ENCODE peak calls at places on chromosome 2, in seven cellular contexts. One of them, this sample, is unnamed.

GRCh38 chr2:128299628-128300027 is 19.0 kb downstream of the HS6ST1 start:
- DNase-seq in Panc1: no peak
- DNase-seq in cardiac muscle cell: no peak
- DNase-seq in pancreas: peak; percentile 27
- DNase-seq in upper lobe of right lung: no peak
- DNase-seq in osteoblast: no peak
- DNase-seq in stomach: no peak
- DNase-seq in this sample: no peak

GRCh38 chr2:182586426-182586825 is 129.6 kb upstream of the DNAJC10 start:
- DNase-seq in Panc1: no peak
- DNase-seq in cardiac muscle cell: no peak
- DNase-seq in pancreas: no peak
- DNase-seq in upper lobe of right lung: no peak
- DNase-seq in osteoblast: no peak
- DNase-seq in stomach: no peak
- DNase-seq in this sample: no peak

GRCh38 chr2:191171708-191172355 is 21.0 kb upstream of the STAT4 start:
- DNase-seq in Panc1: no peak
- DNase-seq in cardiac muscle cell: no peak
- DNase-seq in pancreas: no peak
- DNase-seq in upper lobe of right lung: no peak
- DNase-seq in osteoblast: peak; percentile 53
- DNase-seq in stomach: no peak
- DNase-seq in this sample: no peak

GRCh38 chr2:119579457-119580295 is 35.4 kb downstream of the CFAP221 start:
- DNase-seq in Panc1: no peak
- DNase-seq in cardiac muscle cell: peak; percentile 25
- DNase-seq in pancreas: peak; percentile 38
- DNase-seq in upper lobe of right lung: peak; percentile 70
- DNase-seq in osteoblast: no peak
- DNase-seq in stomach: peak; percentile 61
- DNase-seq in this sample: no peak

GRCh38 chr2:120852200-120852815 is 116.6 kb downstream of the GLI2 start:
- DNase-seq in Panc1: no peak
- DNase-seq in cardiac muscle cell: no peak
- DNase-seq in pancreas: no peak
- DNase-seq in upper lobe of right lung: peak; percentile 39
- DNase-seq in osteoblast: peak; percentile 67
- DNase-seq in stomach: no peak
- DNase-seq in this sample: no peak

GRCh38 chr2:56184500-56184996 is 758 bp downstream of the CCDC85A start:
- DNase-seq in Panc1: no peak
- DNase-seq in cardiac muscle cell: peak; percentile 58
- DNase-seq in pancreas: peak; percentile 40
- DNase-seq in upper lobe of right lung: peak; percentile 71
- DNase-seq in osteoblast: no peak
- DNase-seq in stomach: no peak
- DNase-seq in this sample: no peak

GRCh38 chr2:27016801-27017325 is 15.9 kb upstream of the TMEM214 start:
- DNase-seq in Panc1: no peak
- DNase-seq in cardiac muscle cell: peak; percentile 82
- DNase-seq in pancreas: no peak
- DNase-seq in upper lobe of right lung: no peak
- DNase-seq in osteoblast: peak; percentile 94
- DNase-seq in stomach: peak; percentile 66
- DNase-seq in this sample: peak; percentile 54

GRCh38 chr2:68912732-68913131 is 40.0 kb downstream of the GKN2 start:
- DNase-seq in Panc1: no peak
- DNase-seq in cardiac muscle cell: no peak
- DNase-seq in pancreas: no peak
- DNase-seq in upper lobe of right lung: no peak
- DNase-seq in osteoblast: no peak
- DNase-seq in stomach: no peak
- DNase-seq in this sample: no peak

GRCh38 chr2:86372133-86372532 is 34.7 kb upstream of the REEP1 start:
- DNase-seq in Panc1: no peak
- DNase-seq in cardiac muscle cell: no peak
- DNase-seq in pancreas: no peak
- DNase-seq in upper lobe of right lung: no peak
- DNase-seq in osteoblast: no peak
- DNase-seq in stomach: no peak
- DNase-seq in this sample: no peak

DNA sequence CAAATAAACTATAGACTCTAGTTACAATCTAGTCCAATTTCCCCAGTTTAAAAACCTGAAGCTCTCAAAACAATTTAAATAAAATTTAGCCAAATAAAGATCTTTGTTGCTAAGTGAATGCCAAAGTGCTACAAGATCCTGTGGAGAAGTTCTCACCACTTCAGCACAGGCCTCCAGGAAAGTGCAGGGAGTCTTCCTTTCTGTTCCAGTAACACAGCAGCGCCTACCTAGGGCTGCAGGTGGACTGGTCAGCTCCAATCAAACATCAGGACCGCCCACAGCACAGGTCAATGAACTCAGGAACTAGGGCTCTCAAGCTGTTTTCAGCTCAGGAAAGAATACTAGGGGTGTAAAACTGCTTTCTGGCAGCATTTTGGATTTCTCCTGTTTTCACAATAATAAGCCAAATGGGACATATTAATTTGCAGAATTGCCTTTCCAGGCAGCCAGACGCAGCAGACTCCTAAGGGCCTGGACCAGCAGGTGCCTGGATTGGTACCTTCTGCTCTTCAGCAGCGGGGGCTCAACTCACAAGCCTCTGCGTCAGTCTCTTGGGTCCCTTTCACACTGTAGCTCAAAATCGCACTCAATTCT is 1.5 kb downstream of the FAM110C start:
- DNase-seq in Panc1: no peak
- DNase-seq in cardiac muscle cell: no peak
- DNase-seq in pancreas: peak; percentile 73
- DNase-seq in upper lobe of right lung: no peak
- DNase-seq in osteoblast: no peak
- DNase-seq in stomach: peak; percentile 66
- DNase-seq in this sample: no peak
- H3K4me3 ChIP-seq in Panc1: no peak overlapping the region
- H3K4me3 ChIP-seq in cardiac muscle cell: no peak overlapping the region
- H3K4me3 ChIP-seq in pancreas: peak overlapping the region; percentile 53
- H3K4me3 ChIP-seq in upper lobe of right lung: peak overlapping the region; percentile 63
- H3K4me3 ChIP-seq in osteoblast: no peak overlapping the region
- H3K4me3 ChIP-seq in stomach: peak overlapping the region; percentile 56
- H3K4me3 ChIP-seq in this sample: peak overlapping the region; percentile 40

GRCh38 chr2:108220191-108220590 is 19.6 kb upstream of the SULT1C3 start:
- DNase-seq in Panc1: no peak
- DNase-seq in cardiac muscle cell: no peak
- DNase-seq in pancreas: no peak
- DNase-seq in upper lobe of right lung: no peak
- DNase-seq in osteoblast: no peak
- DNase-seq in stomach: no peak
- DNase-seq in this sample: no peak
- H3K4me1 ChIP-seq in Panc1: no peaks in the 10 kb centered on the region
- H3K4me1 ChIP-seq in cardiac muscle cell: no peaks in the 10 kb centered on the region
- H3K4me1 ChIP-seq in pancreas: no peaks in the 10 kb centered on the region
- H3K4me1 ChIP-seq in upper lobe of right lung: no peaks in the 10 kb centered on the region
- H3K4me1 ChIP-seq in osteoblast: peaks cover 8% of the 10 kb centered on the region
- H3K4me1 ChIP-seq in stomach: peaks cover 4% of the 10 kb centered on the region
- H3K4me1 ChIP-seq in this sample: no peaks in the 10 kb centered on the region

GRCh38 chr2:35410431-35411061 is 945.0 kb upstream of the CRIM1 start:
- DNase-seq in Panc1: peak; percentile 25
- DNase-seq in cardiac muscle cell: peak; percentile 72
- DNase-seq in pancreas: peak; percentile 67
- DNase-seq in upper lobe of right lung: peak; percentile 78
- DNase-seq in osteoblast: no peak
- DNase-seq in stomach: peak; percentile 45
- DNase-seq in this sample: peak; percentile 7
- TF ChIP-seq CTCF in Panc1: peak; percentile 90
- TF ChIP-seq CTCF in cardiac muscle cell: peak; percentile 86
- TF ChIP-seq CTCF in pancreas: peak; percentile 90
- TF ChIP-seq CTCF in upper lobe of right lung: peak; percentile 96
- TF ChIP-seq CTCF in osteoblast: peak; percentile 84
- TF ChIP-seq CTCF in stomach: no peak
- TF ChIP-seq CTCF in this sample: peak; percentile 58

DNA sequence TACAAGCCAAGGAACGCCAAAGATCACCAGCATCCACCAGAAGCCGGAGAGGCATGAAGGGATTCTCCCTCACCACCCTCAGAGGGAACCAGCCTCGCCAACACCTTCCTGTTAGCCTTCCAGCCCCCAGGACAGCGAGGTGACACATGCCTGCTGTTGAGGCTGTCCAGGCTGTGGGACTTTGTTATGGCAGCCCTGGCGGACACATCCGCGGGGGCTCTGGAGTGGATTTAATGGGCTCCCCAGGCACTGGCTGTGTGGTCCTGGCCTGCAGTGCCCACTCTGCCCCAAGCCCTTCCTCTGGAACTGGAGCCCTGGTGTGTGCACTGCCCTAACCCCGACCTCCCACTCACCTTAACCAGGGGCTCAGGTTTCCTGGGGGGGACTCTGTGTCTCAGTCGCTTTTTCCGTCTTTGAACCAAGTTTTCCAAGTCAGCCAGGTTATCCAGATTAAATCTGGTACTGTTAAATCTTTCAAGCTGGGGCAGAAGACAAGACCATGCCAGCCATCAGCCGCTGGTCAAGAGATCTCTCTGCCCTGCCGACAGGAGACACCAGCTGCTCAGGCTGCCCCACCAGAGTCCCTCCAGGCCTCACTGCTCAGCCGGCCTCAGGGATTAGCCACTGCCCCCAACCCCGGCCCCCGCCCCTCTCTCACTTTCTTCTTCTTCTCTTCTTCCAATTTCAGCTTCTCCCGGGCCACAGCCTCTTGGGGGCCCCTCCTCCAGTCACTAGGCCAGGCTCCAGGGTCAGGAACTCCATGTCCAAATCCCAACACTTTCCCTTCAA is 1.9 kb downstream of the ANKRD23 start:
- DNase-seq in Panc1: no peak
- DNase-seq in cardiac muscle cell: no peak
- DNase-seq in pancreas: no peak
- DNase-seq in upper lobe of right lung: no peak
- DNase-seq in osteoblast: no peak
- DNase-seq in stomach: no peak
- DNase-seq in this sample: no peak
- H3K4me3 ChIP-seq in Panc1: no peak overlapping the region
- H3K4me3 ChIP-seq in cardiac muscle cell: no peak overlapping the region
- H3K4me3 ChIP-seq in pancreas: no peak overlapping the region
- H3K4me3 ChIP-seq in upper lobe of right lung: no peak overlapping the region
- H3K4me3 ChIP-seq in osteoblast: no peak overlapping the region
- H3K4me3 ChIP-seq in stomach: no peak overlapping the region
- H3K4me3 ChIP-seq in this sample: no peak overlapping the region

This sample was measured in CD8-positive, alpha-beta T cell.